ENCODE peak calls at places on chromosomes 7 and 10, in four cellular contexts. Z, L, X and Y are unnamed samples.

GRCh38 chr7:85237721-85238120 is 50.9 kb upstream of the SEMA3D start:
- DNase-seq in Z (no peak), L (no peak), X (no peak), Y (no peak)

GRCh38 chr10:73246322-73246782 is 703 bp downstream of the DNAJC9 start:
- DNase-seq in Z (no peak), L (no peak), X (no peak), Y (no peak)

GRCh38 chr7:38307640-38308039 is 34.2 kb upstream of the TARP start:
- DNase-seq in Z (no peak), L (no peak), X (no peak), Y (no peak)

GRCh38 chr10:43945908-43946307 is 297.2 kb upstream of the ZNF32 start:
- DNase-seq in Z (no peak), L (no peak), X (no peak), Y (no peak)

GRCh38 chr7:121797283-121798037 is 75.5 kb upstream of the PTPRZ1 start:
- DNase-seq in Z (no peak), L (peak), X (no peak), Y (no peak)

GRCh38 chr7:28260969-28261368 is 80.4 kb upstream of the JAZF1 start:
- DNase-seq in Z (no peak), L (peak), X (no peak), Y (no peak)

GRCh38 chr10:69093933-69094332 is 6.0 kb downstream of the SRGN start:
- DNase-seq in Z (no peak), L (peak), X (no peak), Y (no peak)

GRCh38 chr10:121860810-121861209 is 67.0 kb downstream of the ATE1 start:
- DNase-seq in Z (no peak), L (no peak), X (no peak), Y (no peak)

GRCh38 chr7:54705436-54705835 is 53.6 kb downstream of the SEC61G start:
- DNase-seq in Z (no peak), L (peak), X (no peak), Y (peak)